ENCODE peak calls at places on chromosomes 11 and 22, in eight cellular contexts. One of them, this sample, is unnamed. For H3K36me3, the result is how much of the 10 kb centered on the place peaks cover.

GRCh38 chr22:22839570-22840314 is 47.9 kb upstream of the IGLL5 start:
- DNase-seq in CD8-positive, alpha-beta T cell: no peak
- DNase-seq in mammary epithelial cell: no peak
- DNase-seq in left ventricle myocardium inferior: no peak
- DNase-seq in IMR-90: no peak
- DNase-seq in A673: no peak
- DNase-seq in heart right ventricle: no peak
- DNase-seq in cardiac muscle cell: no peak
- DNase-seq in this sample: no peak

GRCh38 chr11:131640320-131640719 is 269.9 kb downstream of the NTM start:
- DNase-seq in left ventricle myocardium inferior: no peak
- DNase-seq in IMR-90: no peak
- DNase-seq in A673: no peak
- DNase-seq in CD8-positive, alpha-beta T cell: no peak
- DNase-seq in cardiac muscle cell: no peak
- DNase-seq in mammary epithelial cell: no peak
- DNase-seq in heart right ventricle: no peak
- DNase-seq in this sample: no peak

GRCh38 chr11:104594228-104594958 is 303.9 kb downstream of the CASP12 start:
- DNase-seq in mammary epithelial cell: no peak
- DNase-seq in A673: no peak
- DNase-seq in CD8-positive, alpha-beta T cell: no peak
- DNase-seq in heart right ventricle: no peak
- DNase-seq in cardiac muscle cell: no peak
- DNase-seq in IMR-90: peak
- DNase-seq in left ventricle myocardium inferior: no peak
- DNase-seq in this sample: no peak

GRCh38 chr11:693887-694562 is 997 bp downstream of the DEAF1 start:
- DNase-seq in CD8-positive, alpha-beta T cell: peak
- DNase-seq in left ventricle myocardium inferior: no peak
- DNase-seq in IMR-90: no peak
- DNase-seq in A673: no peak
- DNase-seq in heart right ventricle: no peak
- DNase-seq in cardiac muscle cell: no peak
- DNase-seq in mammary epithelial cell: no peak
- DNase-seq in this sample: no peak

GRCh38 chr11:114262681-114263509 is 33.3 kb upstream of the NNMT start:
- DNase-seq in left ventricle myocardium inferior: no peak
- DNase-seq in A673: peak
- DNase-seq in CD8-positive, alpha-beta T cell: peak
- DNase-seq in cardiac muscle cell: peak
- DNase-seq in IMR-90: peak
- DNase-seq in mammary epithelial cell: peak
- DNase-seq in heart right ventricle: peak
- DNase-seq in this sample: no peak

GRCh38 chr11:4154503-4154902 is 59.9 kb downstream of the RRM1 start:
- DNase-seq in CD8-positive, alpha-beta T cell: no peak
- DNase-seq in IMR-90: no peak
- DNase-seq in cardiac muscle cell: no peak
- DNase-seq in left ventricle myocardium inferior: no peak
- DNase-seq in mammary epithelial cell: no peak
- DNase-seq in heart right ventricle: no peak
- DNase-seq in A673: no peak
- DNase-seq in this sample: no peak

GRCh38 chr22:30701872-30702271 is 7.2 kb downstream of the OSBP2 start:
- DNase-seq in A673: no peak
- DNase-seq in CD8-positive, alpha-beta T cell: no peak
- DNase-seq in heart right ventricle: no peak
- DNase-seq in cardiac muscle cell: no peak
- DNase-seq in mammary epithelial cell: peak
- DNase-seq in left ventricle myocardium inferior: no peak
- DNase-seq in IMR-90: peak
- DNase-seq in this sample: no peak

GRCh38 chr11:109604506-109604905 is 182.5 kb downstream of the C11orf87 start:
- DNase-seq in CD8-positive, alpha-beta T cell: no peak
- DNase-seq in mammary epithelial cell: peak
- DNase-seq in A673: peak
- DNase-seq in cardiac muscle cell: peak
- DNase-seq in IMR-90: no peak
- DNase-seq in left ventricle myocardium inferior: no peak
- DNase-seq in heart right ventricle: no peak
- DNase-seq in this sample: no peak

GRCh38 chr11:47394050-47394321 is 14.4 kb upstream of the SLC39A13 start:
- DNase-seq in cardiac muscle cell: no peak
- DNase-seq in heart right ventricle: no peak
- DNase-seq in CD8-positive, alpha-beta T cell: no peak
- DNase-seq in mammary epithelial cell: no peak
- DNase-seq in A673: no peak
- DNase-seq in IMR-90: no peak
- DNase-seq in left ventricle myocardium inferior: no peak
- DNase-seq in this sample: no peak

GRCh38 chr11:61529537-61530225 is 21.1 kb downstream of the LRRC10B start:
- DNase-seq in A673: no peak
- DNase-seq in mammary epithelial cell: no peak
- DNase-seq in cardiac muscle cell: no peak
- DNase-seq in left ventricle myocardium inferior: peak
- DNase-seq in CD8-positive, alpha-beta T cell: no peak
- DNase-seq in heart right ventricle: no peak
- DNase-seq in IMR-90: no peak
- DNase-seq in this sample: peak

GRCh38 chr11:31912808-31913207 is 101.7 kb upstream of the PAX6 start:
- DNase-seq in left ventricle myocardium inferior: no peak
- DNase-seq in IMR-90: no peak
- DNase-seq in heart right ventricle: no peak
- DNase-seq in mammary epithelial cell: no peak
- DNase-seq in A673: no peak
- DNase-seq in CD8-positive, alpha-beta T cell: no peak
- DNase-seq in cardiac muscle cell: peak
- DNase-seq in this sample: no peak

GRCh38 chr11:76026862-76027261 is 179.4 kb downstream of the WNT11 start:
- DNase-seq in cardiac muscle cell: no peak
- DNase-seq in heart right ventricle: no peak
- DNase-seq in left ventricle myocardium inferior: no peak
- DNase-seq in CD8-positive, alpha-beta T cell: no peak
- DNase-seq in IMR-90: no peak
- DNase-seq in mammary epithelial cell: no peak
- DNase-seq in A673: no peak
- DNase-seq in this sample: no peak

GRCh38 chr22:47854680-47855079 is 1092.2 kb downstream of the TBC1D22A start:
- DNase-seq in left ventricle myocardium inferior: no peak
- DNase-seq in mammary epithelial cell: no peak
- DNase-seq in IMR-90: no peak
- DNase-seq in A673: no peak
- DNase-seq in cardiac muscle cell: no peak
- DNase-seq in heart right ventricle: no peak
- DNase-seq in CD8-positive, alpha-beta T cell: no peak
- DNase-seq in this sample: no peak

GRCh38 chr11:8011981-8012444 is 24.9 kb downstream of the EIF3F start:
- DNase-seq in mammary epithelial cell: peak
- DNase-seq in A673: no peak
- DNase-seq in CD8-positive, alpha-beta T cell: no peak
- DNase-seq in IMR-90: peak
- DNase-seq in left ventricle myocardium inferior: no peak
- DNase-seq in cardiac muscle cell: peak
- DNase-seq in heart right ventricle: no peak
- DNase-seq in this sample: no peak

GRCh38 chr11:126459691-126460404 is 104.4 kb downstream of the ST3GAL4 start:
- DNase-seq in cardiac muscle cell: peak
- DNase-seq in IMR-90: peak
- DNase-seq in heart right ventricle: no peak
- DNase-seq in left ventricle myocardium inferior: no peak
- DNase-seq in CD8-positive, alpha-beta T cell: no peak
- DNase-seq in mammary epithelial cell: no peak
- DNase-seq in A673: no peak
- DNase-seq in this sample: no peak

GRCh38 chr11:6486938-6487337 is 5.6 kb downstream of the TIMM10B start:
- DNase-seq in A673: no peak
- DNase-seq in cardiac muscle cell: no peak
- DNase-seq in CD8-positive, alpha-beta T cell: no peak
- DNase-seq in heart right ventricle: no peak
- DNase-seq in IMR-90: no peak
- DNase-seq in mammary epithelial cell: no peak
- DNase-seq in left ventricle myocardium inferior: no peak
- DNase-seq in this sample: no peak

GRCh38 chr11:103811870-103812509 is 224.4 kb upstream of the DDI1 start:
- DNase-seq in mammary epithelial cell: no peak
- DNase-seq in heart right ventricle: no peak
- DNase-seq in CD8-positive, alpha-beta T cell: no peak
- DNase-seq in IMR-90: no peak
- DNase-seq in A673: no peak
- DNase-seq in left ventricle myocardium inferior: no peak
- DNase-seq in cardiac muscle cell: no peak
- DNase-seq in this sample: no peak

GRCh38 chr11:58928082-58928574 is 11.2 kb upstream of the GLYATL1 start:
- DNase-seq in CD8-positive, alpha-beta T cell: no peak
- DNase-seq in A673: no peak
- DNase-seq in heart right ventricle: no peak
- DNase-seq in cardiac muscle cell: no peak
- DNase-seq in mammary epithelial cell: no peak
- DNase-seq in left ventricle myocardium inferior: no peak
- DNase-seq in IMR-90: peak
- DNase-seq in this sample: no peak

GRCh38 chr11:85414175-85414574 is 213.0 kb downstream of the DLG2 start:
- DNase-seq in cardiac muscle cell: no peak
- DNase-seq in mammary epithelial cell: no peak
- DNase-seq in left ventricle myocardium inferior: no peak
- DNase-seq in A673: no peak
- DNase-seq in CD8-positive, alpha-beta T cell: no peak
- DNase-seq in heart right ventricle: no peak
- DNase-seq in IMR-90: no peak
- DNase-seq in this sample: no peak

GRCh38 chr22:30121988-30122387 is 41.7 kb downstream of the HORMAD2 start:
- DNase-seq in mammary epithelial cell: no peak
- DNase-seq in cardiac muscle cell: no peak
- DNase-seq in IMR-90: no peak
- DNase-seq in left ventricle myocardium inferior: no peak
- DNase-seq in heart right ventricle: no peak
- DNase-seq in A673: no peak
- DNase-seq in CD8-positive, alpha-beta T cell: no peak
- DNase-seq in this sample: no peak

GRCh38 chr11:13183094-13183825 is 94.3 kb upstream of the BMAL1 start:
- DNase-seq in cardiac muscle cell: peak
- DNase-seq in mammary epithelial cell: peak
- DNase-seq in A673: peak
- DNase-seq in CD8-positive, alpha-beta T cell: no peak
- DNase-seq in left ventricle myocardium inferior: no peak
- DNase-seq in IMR-90: peak
- DNase-seq in heart right ventricle: no peak
- DNase-seq in this sample: peak

DNA sequence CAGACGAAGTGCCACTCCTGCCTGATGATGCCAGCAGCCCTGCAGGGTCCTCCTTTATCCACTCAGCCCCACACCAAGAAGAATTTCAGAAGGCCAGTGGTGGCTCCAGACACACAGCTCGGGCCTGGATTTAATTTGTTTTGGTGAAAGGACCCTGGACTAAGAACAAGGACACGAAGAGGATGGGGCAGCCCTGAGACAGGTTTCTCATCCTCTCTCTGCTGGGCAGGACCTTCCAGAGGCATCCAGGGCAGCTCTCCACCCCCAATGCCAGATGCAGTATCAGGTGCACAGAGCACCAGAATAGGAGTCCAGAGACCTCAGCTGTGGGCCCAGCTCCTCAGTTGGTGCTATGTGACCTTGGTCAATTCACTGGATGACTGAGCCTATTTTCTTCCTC is 72.0 kb downstream of the TRIM29 start:
- DNase-seq in left ventricle myocardium inferior: no peak
- DNase-seq in IMR-90: no peak
- DNase-seq in heart right ventricle: no peak
- DNase-seq in CD8-positive, alpha-beta T cell: no peak
- DNase-seq in A673: no peak
- DNase-seq in mammary epithelial cell: no peak
- DNase-seq in cardiac muscle cell: no peak
- DNase-seq in this sample: no peak
- H3K36me3 ChIP-seq in left ventricle myocardium inferior: under half
- H3K36me3 ChIP-seq in IMR-90: under half
- H3K36me3 ChIP-seq in heart right ventricle: under half
- H3K36me3 ChIP-seq in CD8-positive, alpha-beta T cell: under half
- H3K36me3 ChIP-seq in A673: under half
- H3K36me3 ChIP-seq in mammary epithelial cell: under half
- H3K36me3 ChIP-seq in cardiac muscle cell: under half
- H3K36me3 ChIP-seq in this sample: under half

GRCh38 chr11:66886317-66886588 is 29.4 kb downstream of the LRFN4 start:
- DNase-seq in CD8-positive, alpha-beta T cell: no peak
- DNase-seq in heart right ventricle: no peak
- DNase-seq in mammary epithelial cell: no peak
- DNase-seq in IMR-90: no peak
- DNase-seq in left ventricle myocardium inferior: no peak
- DNase-seq in A673: no peak
- DNase-seq in cardiac muscle cell: peak
- DNase-seq in this sample: no peak
- H3K27ac ChIP-seq in CD8-positive, alpha-beta T cell: no peak
- H3K27ac ChIP-seq in heart right ventricle: no peak
- H3K27ac ChIP-seq in mammary epithelial cell: no peak
- H3K27ac ChIP-seq in IMR-90: no peak
- H3K27ac ChIP-seq in left ventricle myocardium inferior: no peak
- H3K27ac ChIP-seq in A673: no peak
- H3K27ac ChIP-seq in cardiac muscle cell: no peak
- H3K27ac ChIP-seq in this sample: no peak

DNA sequence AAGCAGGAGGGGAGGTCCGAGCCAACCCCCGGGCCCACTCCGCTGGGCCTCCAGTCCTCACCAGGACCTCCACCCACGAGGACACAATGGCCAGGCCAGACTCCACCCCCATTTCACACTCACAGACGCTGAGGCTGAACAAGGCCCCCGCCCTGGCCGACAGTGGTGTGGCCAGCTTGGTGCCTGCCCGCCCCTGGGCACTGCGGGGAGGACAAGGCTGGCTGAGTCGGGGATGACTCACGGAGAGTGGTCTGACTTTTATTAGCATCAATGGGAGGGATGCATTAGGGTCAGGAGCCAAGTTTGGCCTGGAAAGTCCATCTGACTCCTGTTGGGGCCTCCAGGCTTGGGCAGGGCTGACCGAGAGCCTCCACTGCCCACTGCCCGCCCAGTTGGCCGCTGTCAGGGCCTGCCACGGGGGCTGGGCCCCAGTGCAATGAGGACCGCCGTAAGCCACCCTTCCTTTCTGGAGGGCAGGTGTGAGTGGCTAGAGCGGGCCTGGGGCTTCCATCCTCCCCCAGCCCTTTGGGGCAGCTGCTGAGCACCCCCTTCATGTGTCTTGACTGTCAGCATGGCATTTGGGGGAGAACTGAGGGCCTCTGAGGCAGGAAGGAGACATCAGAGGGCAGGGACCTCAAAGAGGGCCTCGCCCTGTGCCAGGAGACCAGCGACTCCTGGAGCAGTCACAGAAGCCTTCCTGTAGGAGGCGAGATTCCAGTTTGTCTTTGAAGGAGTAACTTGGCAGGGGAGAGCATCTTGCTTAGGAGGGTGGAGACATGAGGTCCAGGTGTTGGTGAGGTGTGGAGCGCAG is 10.6 kb downstream of the TSPAN32 start:
- DNase-seq in heart right ventricle: peak
- DNase-seq in IMR-90: peak
- DNase-seq in CD8-positive, alpha-beta T cell: no peak
- DNase-seq in left ventricle myocardium inferior: no peak
- DNase-seq in A673: no peak
- DNase-seq in mammary epithelial cell: peak
- DNase-seq in cardiac muscle cell: peak
- DNase-seq in this sample: no peak
- TF ChIP-seq CTCF in heart right ventricle: no peak
- TF ChIP-seq CTCF in IMR-90: no peak
- TF ChIP-seq CTCF in CD8-positive, alpha-beta T cell: no peak
- TF ChIP-seq CTCF in left ventricle myocardium inferior: no peak
- TF ChIP-seq CTCF in A673: no peak
- TF ChIP-seq CTCF in mammary epithelial cell: no peak
- TF ChIP-seq CTCF in cardiac muscle cell: no peak
- TF ChIP-seq CTCF in this sample: no peak

GRCh38 chr11:74644084-74644483 is 51.7 kb downstream of the POLD3 start:
- DNase-seq in cardiac muscle cell: no peak
- DNase-seq in left ventricle myocardium inferior: no peak
- DNase-seq in A673: no peak
- DNase-seq in mammary epithelial cell: no peak
- DNase-seq in heart right ventricle: no peak
- DNase-seq in IMR-90: no peak
- DNase-seq in CD8-positive, alpha-beta T cell: no peak
- DNase-seq in this sample: no peak
- H3K36me3 ChIP-seq in cardiac muscle cell: under half
- H3K36me3 ChIP-seq in left ventricle myocardium inferior: under half
- H3K36me3 ChIP-seq in A673: half or more
- H3K36me3 ChIP-seq in mammary epithelial cell: under half
- H3K36me3 ChIP-seq in heart right ventricle: under half
- H3K36me3 ChIP-seq in IMR-90: under half
- H3K36me3 ChIP-seq in CD8-positive, alpha-beta T cell: under half
- H3K36me3 ChIP-seq in this sample: under half